ENCODE peak calls at places on chromosome X, in seven cellular contexts. One of them, this sample, is unnamed.

GRCh38 chrX:1418901-1419544 is 27.1 kb upstream of the SLC25A6 start:
- DNase-seq in aorta: peak; percentile 47
- DNase-seq in stimulated activated CD4-positive, alpha-beta T cell treated with anti-CD3 and anti-CD28 coated beads, Interleukin-2, amount 100 ng/mL, for 48 hours: no peak
- DNase-seq in foreskin fibroblast: no peak
- DNase-seq in cardiac fibroblast: no peak
- DNase-seq in RWPE1: no peak
- DNase-seq in ELR: no peak
- DNase-seq in this sample: no peak

GRCh38 chrX:70129811-70130210 is 3.4 kb upstream of the IGBP1 start:
- DNase-seq in aorta: no peak
- DNase-seq in stimulated activated CD4-positive, alpha-beta T cell treated with anti-CD3 and anti-CD28 coated beads, Interleukin-2, amount 100 ng/mL, for 48 hours: no peak
- DNase-seq in foreskin fibroblast: peak; percentile 1
- DNase-seq in cardiac fibroblast: no peak
- DNase-seq in RWPE1: peak; percentile 0
- DNase-seq in ELR: peak; percentile 26
- DNase-seq in this sample: no peak

GRCh38 chrX:1521459-1521956 is 15.5 kb downstream of the P2RY8 start:
- DNase-seq in aorta: no peak
- DNase-seq in stimulated activated CD4-positive, alpha-beta T cell treated with anti-CD3 and anti-CD28 coated beads, Interleukin-2, amount 100 ng/mL, for 48 hours: peak; percentile 46
- DNase-seq in foreskin fibroblast: no peak
- DNase-seq in cardiac fibroblast: no peak
- DNase-seq in RWPE1: no peak
- DNase-seq in ELR: no peak
- DNase-seq in this sample: no peak

GRCh38 chrX:135977611-135978010 is 3.8 kb upstream of the MMGT1 start:
- DNase-seq in aorta: no peak
- DNase-seq in stimulated activated CD4-positive, alpha-beta T cell treated with anti-CD3 and anti-CD28 coated beads, Interleukin-2, amount 100 ng/mL, for 48 hours: no peak
- DNase-seq in foreskin fibroblast: peak; percentile 28
- DNase-seq in cardiac fibroblast: peak; percentile 61
- DNase-seq in RWPE1: no peak
- DNase-seq in ELR: peak; percentile 82
- DNase-seq in this sample: no peak

GRCh38 chrX:45843518-45843917 is 642.8 kb upstream of the DIPK2B start:
- DNase-seq in aorta: no peak
- DNase-seq in stimulated activated CD4-positive, alpha-beta T cell treated with anti-CD3 and anti-CD28 coated beads, Interleukin-2, amount 100 ng/mL, for 48 hours: no peak
- DNase-seq in foreskin fibroblast: no peak
- DNase-seq in cardiac fibroblast: no peak
- DNase-seq in RWPE1: no peak
- DNase-seq in ELR: peak; percentile 44
- DNase-seq in this sample: no peak

GRCh38 chrX:70485466-70485865 is 40.8 kb downstream of the DLG3 start:
- DNase-seq in aorta: no peak
- DNase-seq in stimulated activated CD4-positive, alpha-beta T cell treated with anti-CD3 and anti-CD28 coated beads, Interleukin-2, amount 100 ng/mL, for 48 hours: no peak
- DNase-seq in foreskin fibroblast: no peak
- DNase-seq in cardiac fibroblast: no peak
- DNase-seq in RWPE1: no peak
- DNase-seq in ELR: no peak
- DNase-seq in this sample: no peak

GRCh38 chrX:2325076-2325784 is 175.5 kb downstream of the DHRSX start:
- DNase-seq in aorta: peak; percentile 89
- DNase-seq in stimulated activated CD4-positive, alpha-beta T cell treated with anti-CD3 and anti-CD28 coated beads, Interleukin-2, amount 100 ng/mL, for 48 hours: peak; percentile 1
- DNase-seq in foreskin fibroblast: peak; percentile 53
- DNase-seq in cardiac fibroblast: peak; percentile 81
- DNase-seq in RWPE1: no peak
- DNase-seq in ELR: no peak
- DNase-seq in this sample: no peak

GRCh38 chrX:155242300-155242699 is 22.0 kb downstream of the RAB39B start:
- DNase-seq in aorta: no peak
- DNase-seq in stimulated activated CD4-positive, alpha-beta T cell treated with anti-CD3 and anti-CD28 coated beads, Interleukin-2, amount 100 ng/mL, for 48 hours: no peak
- DNase-seq in foreskin fibroblast: no peak
- DNase-seq in cardiac fibroblast: no peak
- DNase-seq in RWPE1: no peak
- DNase-seq in ELR: no peak
- DNase-seq in this sample: no peak

GRCh38 chrX:150049647-150050046 is 111.4 kb upstream of the EOLA2 start:
- DNase-seq in aorta: no peak
- DNase-seq in stimulated activated CD4-positive, alpha-beta T cell treated with anti-CD3 and anti-CD28 coated beads, Interleukin-2, amount 100 ng/mL, for 48 hours: no peak
- DNase-seq in foreskin fibroblast: no peak
- DNase-seq in cardiac fibroblast: no peak
- DNase-seq in RWPE1: no peak
- DNase-seq in ELR: no peak
- DNase-seq in this sample: no peak

GRCh38 chrX:72269671-72270251 is 7.3 kb downstream of the RPS4X start:
- DNase-seq in aorta: peak; percentile 54
- DNase-seq in stimulated activated CD4-positive, alpha-beta T cell treated with anti-CD3 and anti-CD28 coated beads, Interleukin-2, amount 100 ng/mL, for 48 hours: no peak
- DNase-seq in foreskin fibroblast: peak; percentile 57
- DNase-seq in cardiac fibroblast: peak; percentile 72
- DNase-seq in RWPE1: no peak
- DNase-seq in ELR: peak; percentile 74
- DNase-seq in this sample: no peak

GRCh38 chrX:124238268-124238667 is 94.2 kb upstream of the TEX13D start:
- DNase-seq in aorta: no peak
- DNase-seq in stimulated activated CD4-positive, alpha-beta T cell treated with anti-CD3 and anti-CD28 coated beads, Interleukin-2, amount 100 ng/mL, for 48 hours: no peak
- DNase-seq in foreskin fibroblast: no peak
- DNase-seq in cardiac fibroblast: no peak
- DNase-seq in RWPE1: no peak
- DNase-seq in ELR: no peak
- DNase-seq in this sample: no peak

GRCh38 chrX:39577976-39578962 is 519.5 kb downstream of the BCOR start:
- DNase-seq in aorta: peak; percentile 59
- DNase-seq in stimulated activated CD4-positive, alpha-beta T cell treated with anti-CD3 and anti-CD28 coated beads, Interleukin-2, amount 100 ng/mL, for 48 hours: peak; percentile 41
- DNase-seq in foreskin fibroblast: no peak
- DNase-seq in cardiac fibroblast: no peak
- DNase-seq in RWPE1: no peak
- DNase-seq in ELR: no peak
- DNase-seq in this sample: peak; percentile 27

GRCh38 chrX:76453737-76454406 is 26.4 kb downstream of the MAGEE1 start:
- DNase-seq in aorta: no peak
- DNase-seq in stimulated activated CD4-positive, alpha-beta T cell treated with anti-CD3 and anti-CD28 coated beads, Interleukin-2, amount 100 ng/mL, for 48 hours: no peak
- DNase-seq in foreskin fibroblast: no peak
- DNase-seq in cardiac fibroblast: no peak
- DNase-seq in RWPE1: no peak
- DNase-seq in ELR: no peak
- DNase-seq in this sample: no peak

GRCh38 chrX:115689931-115690330 is 129.0 kb downstream of the PLS3 start:
- DNase-seq in aorta: no peak
- DNase-seq in stimulated activated CD4-positive, alpha-beta T cell treated with anti-CD3 and anti-CD28 coated beads, Interleukin-2, amount 100 ng/mL, for 48 hours: no peak
- DNase-seq in foreskin fibroblast: peak; percentile 10
- DNase-seq in cardiac fibroblast: peak; percentile 43
- DNase-seq in RWPE1: no peak
- DNase-seq in ELR: peak; percentile 0
- DNase-seq in this sample: no peak

GRCh38 chrX:115952417-115953092 is 218.0 kb upstream of the AGTR2 start:
- DNase-seq in aorta: peak; percentile 53
- DNase-seq in stimulated activated CD4-positive, alpha-beta T cell treated with anti-CD3 and anti-CD28 coated beads, Interleukin-2, amount 100 ng/mL, for 48 hours: no peak
- DNase-seq in foreskin fibroblast: no peak
- DNase-seq in cardiac fibroblast: no peak
- DNase-seq in RWPE1: no peak
- DNase-seq in ELR: no peak
- DNase-seq in this sample: no peak

GRCh38 chrX:148265829-148266228 is 234.6 kb upstream of the AFF2 start:
- DNase-seq in aorta: no peak
- DNase-seq in stimulated activated CD4-positive, alpha-beta T cell treated with anti-CD3 and anti-CD28 coated beads, Interleukin-2, amount 100 ng/mL, for 48 hours: no peak
- DNase-seq in foreskin fibroblast: no peak
- DNase-seq in cardiac fibroblast: no peak
- DNase-seq in RWPE1: no peak
- DNase-seq in ELR: no peak
- DNase-seq in this sample: no peak

GRCh38 chrX:41475611-41476241 is 28.6 kb downstream of the NYX start:
- DNase-seq in aorta: no peak
- DNase-seq in stimulated activated CD4-positive, alpha-beta T cell treated with anti-CD3 and anti-CD28 coated beads, Interleukin-2, amount 100 ng/mL, for 48 hours: no peak
- DNase-seq in foreskin fibroblast: no peak
- DNase-seq in cardiac fibroblast: no peak
- DNase-seq in RWPE1: no peak
- DNase-seq in ELR: no peak
- DNase-seq in this sample: no peak

GRCh38 chrX:16445166-16445752 is 204.7 kb upstream of the S100G start:
- DNase-seq in aorta: no peak
- DNase-seq in stimulated activated CD4-positive, alpha-beta T cell treated with anti-CD3 and anti-CD28 coated beads, Interleukin-2, amount 100 ng/mL, for 48 hours: no peak
- DNase-seq in foreskin fibroblast: no peak
- DNase-seq in cardiac fibroblast: peak; percentile 47
- DNase-seq in RWPE1: peak; percentile 28
- DNase-seq in ELR: peak; percentile 48
- DNase-seq in this sample: no peak

GRCh38 chrX:138925330-138925729 is 213.8 kb upstream of the FGF13 start:
- DNase-seq in aorta: no peak
- DNase-seq in stimulated activated CD4-positive, alpha-beta T cell treated with anti-CD3 and anti-CD28 coated beads, Interleukin-2, amount 100 ng/mL, for 48 hours: no peak
- DNase-seq in foreskin fibroblast: peak; percentile 12
- DNase-seq in cardiac fibroblast: peak; percentile 69
- DNase-seq in RWPE1: peak; percentile 26
- DNase-seq in ELR: peak; percentile 58
- DNase-seq in this sample: no peak

GRCh38 chrX:103503163-103503852 is 16.0 kb downstream of the RAB40A start:
- DNase-seq in aorta: no peak
- DNase-seq in stimulated activated CD4-positive, alpha-beta T cell treated with anti-CD3 and anti-CD28 coated beads, Interleukin-2, amount 100 ng/mL, for 48 hours: no peak
- DNase-seq in foreskin fibroblast: peak; percentile 31
- DNase-seq in cardiac fibroblast: peak; percentile 33
- DNase-seq in RWPE1: no peak
- DNase-seq in ELR: peak; percentile 64
- DNase-seq in this sample: no peak

GRCh38 chrX:112967341-112967740 is 126.7 kb upstream of the AMOT start:
- DNase-seq in aorta: no peak
- DNase-seq in stimulated activated CD4-positive, alpha-beta T cell treated with anti-CD3 and anti-CD28 coated beads, Interleukin-2, amount 100 ng/mL, for 48 hours: no peak
- DNase-seq in foreskin fibroblast: no peak
- DNase-seq in cardiac fibroblast: peak; percentile 0
- DNase-seq in RWPE1: no peak
- DNase-seq in ELR: no peak
- DNase-seq in this sample: no peak

GRCh38 chrX:2566044-2566443 is 65.3 kb upstream of the DHRSX start:
- DNase-seq in aorta: no peak
- DNase-seq in stimulated activated CD4-positive, alpha-beta T cell treated with anti-CD3 and anti-CD28 coated beads, Interleukin-2, amount 100 ng/mL, for 48 hours: no peak
- DNase-seq in foreskin fibroblast: no peak
- DNase-seq in cardiac fibroblast: no peak
- DNase-seq in RWPE1: no peak
- DNase-seq in ELR: no peak
- DNase-seq in this sample: no peak

GRCh38 chrX:119325456-119325855 is 73.7 kb upstream of the SLC25A43 start:
- DNase-seq in aorta: no peak
- DNase-seq in stimulated activated CD4-positive, alpha-beta T cell treated with anti-CD3 and anti-CD28 coated beads, Interleukin-2, amount 100 ng/mL, for 48 hours: no peak
- DNase-seq in foreskin fibroblast: no peak
- DNase-seq in cardiac fibroblast: peak; percentile 3
- DNase-seq in RWPE1: no peak
- DNase-seq in ELR: no peak
- DNase-seq in this sample: no peak

This sample was measured in GM12891.